ENCODE peak calls at places on chromosomes 6 and 20, in four cellular contexts. One of them, this sample, is unnamed.

GRCh38 chr6:16355238-16355637 is 116.9 kb downstream of the GMPR start:
- DNase-seq in HCT116: no peak
- DNase-seq in H1: no peak
- DNase-seq in suprapubic skin: no peak
- DNase-seq in this sample: no peak

GRCh38 chr6:17601389-17601703 is 1.2 kb downstream of the FAM8A1 start:
- DNase-seq in HCT116: no peak
- DNase-seq in H1: no peak
- DNase-seq in suprapubic skin: no peak
- DNase-seq in this sample: no peak

GRCh38 chr6:109296305-109296915 is 85.9 kb downstream of the CD164 start:
- DNase-seq in HCT116: no peak
- DNase-seq in H1: no peak
- DNase-seq in suprapubic skin: no peak
- DNase-seq in this sample: no peak

GRCh38 chr20:25327521-25328235 is 63.0 kb downstream of the ABHD12 start:
- DNase-seq in suprapubic skin: no peak
- DNase-seq in HCT116: no peak
- DNase-seq in H1: peak
- DNase-seq in this sample: no peak

GRCh38 chr6:11142296-11143027 is 30.9 kb upstream of the ERVFRD-1 start:
- DNase-seq in suprapubic skin: no peak
- DNase-seq in HCT116: no peak
- DNase-seq in H1: no peak
- DNase-seq in this sample: no peak

GRCh38 chr6:110033749-110034636 is 55.9 kb downstream of the GPR6 start:
- DNase-seq in HCT116: no peak
- DNase-seq in suprapubic skin: no peak
- DNase-seq in H1: no peak
- DNase-seq in this sample: peak

GRCh38 chr6:154606457-154606856 is 96.0 kb upstream of the CNKSR3 start:
- DNase-seq in HCT116: no peak
- DNase-seq in suprapubic skin: no peak
- DNase-seq in H1: no peak
- DNase-seq in this sample: no peak

GRCh38 chr6:8579372-8579771 is 144.0 kb upstream of the SLC35B3 start:
- DNase-seq in HCT116: no peak
- DNase-seq in suprapubic skin: no peak
- DNase-seq in H1: no peak
- DNase-seq in this sample: no peak

GRCh38 chr20:25987073-25987927 is 290.6 kb upstream of the ZNF337 start:
- DNase-seq in H1: no peak
- DNase-seq in suprapubic skin: no peak
- DNase-seq in HCT116: no peak
- DNase-seq in this sample: no peak

GRCh38 chr6:40391086-40391485 is 196.1 kb downstream of the LRFN2 start:
- DNase-seq in HCT116: no peak
- DNase-seq in suprapubic skin: no peak
- DNase-seq in H1: peak
- DNase-seq in this sample: peak

GRCh38 chr20:11274137-11274536 is 600.3 kb upstream of the JAG1 start:
- DNase-seq in suprapubic skin: no peak
- DNase-seq in H1: no peak
- DNase-seq in HCT116: peak
- DNase-seq in this sample: no peak

GRCh38 chr20:33506576-33506975 is 16.7 kb downstream of the CBFA2T2 start:
- DNase-seq in HCT116: no peak
- DNase-seq in H1: no peak
- DNase-seq in suprapubic skin: no peak
- DNase-seq in this sample: no peak

GRCh38 chr6:17483391-17484016 is 90.1 kb downstream of the CAP2 start:
- DNase-seq in HCT116: no peak
- DNase-seq in H1: peak
- DNase-seq in suprapubic skin: no peak
- DNase-seq in this sample: peak

GRCh38 chr6:26044140-26045045 is 42.8 kb upstream of the HFE start:
- DNase-seq in HCT116: no peak
- DNase-seq in H1: no peak
- DNase-seq in suprapubic skin: no peak
- DNase-seq in this sample: no peak

GRCh38 chr6:164419099-164419498 is 890.3 kb downstream of the C6orf118 start:
- DNase-seq in suprapubic skin: no peak
- DNase-seq in HCT116: no peak
- DNase-seq in H1: no peak
- DNase-seq in this sample: no peak

GRCh38 chr6:158399040-158399700 is 86.9 kb downstream of the TULP4 start:
- DNase-seq in H1: no peak
- DNase-seq in suprapubic skin: no peak
- DNase-seq in HCT116: no peak
- DNase-seq in this sample: no peak

GRCh38 chr6:152136449-152136825 is 329.0 kb downstream of the ESR1 start:
- DNase-seq in HCT116: peak
- DNase-seq in suprapubic skin: no peak
- DNase-seq in H1: no peak
- DNase-seq in this sample: no peak

GRCh38 chr20:13771853-13772453 is 12.8 kb downstream of the ESF1 start:
- DNase-seq in suprapubic skin: no peak
- DNase-seq in H1: no peak
- DNase-seq in HCT116: no peak
- DNase-seq in this sample: no peak

GRCh38 chr6:43990627-43991619 is 136.3 kb downstream of the MRPL14 start:
- DNase-seq in H1: no peak
- DNase-seq in suprapubic skin: peak
- DNase-seq in HCT116: no peak
- DNase-seq in this sample: no peak

GRCh38 chr20:21465799-21466198 is 48.1 kb downstream of the NKX2-2 start:
- DNase-seq in suprapubic skin: no peak
- DNase-seq in H1: no peak
- DNase-seq in HCT116: no peak
- DNase-seq in this sample: no peak

GRCh38 chr6:41430875-41431274 is 95.5 kb downstream of the NCR2 start:
- DNase-seq in suprapubic skin: no peak
- DNase-seq in HCT116: peak
- DNase-seq in H1: no peak
- DNase-seq in this sample: no peak

GRCh38 chr20:2845607-2846006 is 5.1 kb downstream of the VPS16 start:
- DNase-seq in H1: no peak
- DNase-seq in suprapubic skin: no peak
- DNase-seq in HCT116: no peak
- DNase-seq in this sample: peak

GRCh38 chr20:50865591-50865990 is 65.6 kb downstream of the ADNP start:
- DNase-seq in H1: no peak
- DNase-seq in suprapubic skin: no peak
- DNase-seq in HCT116: no peak
- DNase-seq in this sample: no peak

GRCh38 chr6:80742481-80742880 is 636.0 kb downstream of the BCKDHB start:
- DNase-seq in H1: no peak
- DNase-seq in HCT116: peak
- DNase-seq in suprapubic skin: no peak
- DNase-seq in this sample: no peak

GRCh38 chr6:37149750-37150149 is 20.2 kb upstream of the PIM1 start:
- DNase-seq in suprapubic skin: no peak
- DNase-seq in HCT116: no peak
- DNase-seq in H1: no peak
- DNase-seq in this sample: no peak

GRCh38 chr6:89022747-89023289 is 57.7 kb upstream of the PNRC1 start:
- DNase-seq in H1: no peak
- DNase-seq in suprapubic skin: no peak
- DNase-seq in HCT116: no peak
- DNase-seq in this sample: no peak

GRCh38 chr6:162862462-162862861 is 134.7 kb downstream of the PACRG start:
- DNase-seq in HCT116: no peak
- DNase-seq in suprapubic skin: no peak
- DNase-seq in H1: no peak
- DNase-seq in this sample: no peak

GRCh38 chr6:128519132-128519930 is 1.1 kb downstream of the PTPRK start:
- DNase-seq in H1: peak
- DNase-seq in suprapubic skin: peak
- DNase-seq in HCT116: no peak
- DNase-seq in this sample: no peak

GRCh38 chr6:128518531-128519131 is 1.8 kb downstream of the PTPRK start:
- DNase-seq in suprapubic skin: no peak
- DNase-seq in HCT116: no peak
- DNase-seq in H1: no peak
- DNase-seq in this sample: no peak

GRCh38 chr6:128519931-128520435 is 416 bp downstream of the PTPRK start:
- DNase-seq in HCT116: no peak
- DNase-seq in suprapubic skin: peak
- DNase-seq in H1: peak
- DNase-seq in this sample: no peak

GRCh38 chr6:128521302-128521632 is 868 bp upstream of the PTPRK start:
- DNase-seq in H1: no peak
- DNase-seq in suprapubic skin: no peak
- DNase-seq in HCT116: no peak
- DNase-seq in this sample: no peak

GRCh38 chr6:128520436-128521301 is at the start of gene PTPRK:
- DNase-seq in HCT116: peak
- DNase-seq in suprapubic skin: peak
- DNase-seq in H1: peak
- DNase-seq in this sample: no peak
- TF ChIP-seq POLR2A in HCT116: peak
- TF ChIP-seq POLR2A in suprapubic skin: peak
- TF ChIP-seq POLR2A in H1: peak
- TF ChIP-seq POLR2A in this sample: peak

DNA sequence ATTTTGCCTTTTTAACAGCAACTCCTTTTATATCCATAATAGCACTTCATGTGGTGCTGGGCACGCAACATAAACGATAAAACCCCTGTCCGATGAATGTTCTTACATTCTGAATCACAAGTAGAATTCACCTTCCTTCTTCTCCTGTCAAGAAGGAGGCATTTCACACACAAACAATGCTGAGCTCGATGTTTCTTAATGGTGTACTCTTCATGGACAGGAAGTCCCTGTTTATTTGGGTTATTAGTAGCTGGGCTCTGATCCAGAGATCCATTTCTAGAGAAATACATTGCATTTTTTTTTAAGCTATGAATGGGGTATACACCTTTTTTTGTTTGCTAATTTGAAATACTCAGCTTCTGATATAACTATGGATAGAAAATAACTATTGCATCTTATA is 82.4 kb downstream of the PPP1R3G start:
- DNase-seq in H1: no peak
- DNase-seq in suprapubic skin: no peak
- DNase-seq in HCT116: no peak
- DNase-seq in this sample: no peak
- TF ChIP-seq POLR2AphosphoS5 in H1: no peak
- TF ChIP-seq POLR2AphosphoS5 in suprapubic skin: no peak
- TF ChIP-seq POLR2AphosphoS5 in HCT116: no peak
- TF ChIP-seq POLR2AphosphoS5 in this sample: no peak

GRCh38 chr6:118596774-118597332 is 48.8 kb downstream of the PLN start:
- DNase-seq in HCT116: no peak
- DNase-seq in suprapubic skin: no peak
- DNase-seq in H1: no peak
- DNase-seq in this sample: no peak
- TF ChIP-seq POLR2A in HCT116: no peak
- TF ChIP-seq POLR2A in suprapubic skin: no peak
- TF ChIP-seq POLR2A in H1: no peak
- TF ChIP-seq POLR2A in this sample: no peak

GRCh38 chr20:32356935-32357868 is 929 bp upstream of the ASXL1 start:
- DNase-seq in suprapubic skin: no peak
- DNase-seq in H1: no peak
- DNase-seq in HCT116: peak
- DNase-seq in this sample: no peak
- TF ChIP-seq POLR2AphosphoS5 in suprapubic skin: no peak
- TF ChIP-seq POLR2AphosphoS5 in H1: no peak
- TF ChIP-seq POLR2AphosphoS5 in HCT116: no peak
- TF ChIP-seq POLR2AphosphoS5 in this sample: no peak

GRCh38 chr6:112087136-112087908 is at the start of the genes FAM229B and TUBE1:
- DNase-seq in suprapubic skin: peak
- DNase-seq in HCT116: peak
- DNase-seq in H1: peak
- DNase-seq in this sample: peak
- TF ChIP-seq POLR2A in suprapubic skin: peak
- TF ChIP-seq POLR2A in HCT116: peak
- TF ChIP-seq POLR2A in H1: peak
- TF ChIP-seq POLR2A in this sample: peak

GRCh38 chr6:130935978-130936377 is 108.8 kb downstream of the SMLR1 start:
- DNase-seq in HCT116: no peak
- DNase-seq in H1: no peak
- DNase-seq in suprapubic skin: no peak
- DNase-seq in this sample: no peak
- TF ChIP-seq POLR2AphosphoS5 in HCT116: no peak
- TF ChIP-seq POLR2AphosphoS5 in H1: no peak
- TF ChIP-seq POLR2AphosphoS5 in suprapubic skin: no peak
- TF ChIP-seq POLR2AphosphoS5 in this sample: no peak

GRCh38 chr20:20052074-20052970 is at the start of the genes CFAP61 and CRNKL1:
- DNase-seq in suprapubic skin: peak
- DNase-seq in HCT116: peak
- DNase-seq in H1: peak
- DNase-seq in this sample: peak
- TF ChIP-seq POLR2A in suprapubic skin: no peak
- TF ChIP-seq POLR2A in HCT116: peak
- TF ChIP-seq POLR2A in H1: peak
- TF ChIP-seq POLR2A in this sample: no peak

DNA sequence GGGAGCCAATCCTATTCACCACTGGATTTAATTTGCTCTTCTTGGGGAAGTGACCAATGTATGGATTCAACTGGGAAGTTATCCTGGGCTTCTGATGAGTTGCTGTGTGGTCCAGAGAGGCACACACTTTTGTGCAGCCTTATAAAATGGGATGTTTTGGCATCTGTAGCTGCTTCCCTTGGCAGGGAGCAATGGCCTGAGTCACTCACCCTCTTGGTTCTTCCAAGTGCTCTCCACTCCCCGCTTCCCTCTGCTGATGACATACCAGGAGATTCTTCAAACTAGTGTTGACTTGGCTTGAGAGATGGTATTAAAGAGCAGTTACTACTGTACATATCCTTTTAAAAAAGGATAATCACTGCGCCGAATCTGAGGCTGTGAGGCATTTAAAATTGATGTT is 105.8 kb downstream of the JARID2 start:
- DNase-seq in suprapubic skin: no peak
- DNase-seq in HCT116: no peak
- DNase-seq in H1: no peak
- DNase-seq in this sample: no peak
- TF ChIP-seq POLR2AphosphoS5 in suprapubic skin: no peak
- TF ChIP-seq POLR2AphosphoS5 in HCT116: no peak
- TF ChIP-seq POLR2AphosphoS5 in H1: no peak
- TF ChIP-seq POLR2AphosphoS5 in this sample: no peak

GRCh38 chr20:38806855-38807655 is 1.6 kb downstream of the PPP1R16B start:
- DNase-seq in HCT116: no peak
- DNase-seq in suprapubic skin: no peak
- DNase-seq in H1: peak
- DNase-seq in this sample: no peak
- TF ChIP-seq POLR2A in HCT116: no peak
- TF ChIP-seq POLR2A in suprapubic skin: no peak
- TF ChIP-seq POLR2A in H1: no peak
- TF ChIP-seq POLR2A in this sample: no peak

This sample was measured in vagina.